ENCODE peak calls at places on chromosomes 5 and 9, in five cellular contexts. E is transverse colon, K is right lobe of liver, Z is stomach, G is heart left ventricle. A is an unnamed sample.

GRCh38 chr9:86794356-86795046 is 152.8 kb downstream of the GAS1 start:
- DNase-seq in Z (no peak), G (no peak), E (no peak), K (no peak), A (no peak)

GRCh38 chr9:10678790-10679189 is 66.0 kb upstream of the PTPRD start:
- DNase-seq in G (no peak), Z (no peak), K (no peak), E (no peak), A (no peak)

GRCh38 chr9:135154050-135154570 is 66.6 kb downstream of the OLFM1 start:
- DNase-seq in K (no peak), Z (no peak), E (no peak), G (no peak), A (no peak)

GRCh38 chr5:112978836-112979235 is 2.2 kb downstream of the DCP2 start:
- DNase-seq in Z (no peak), G (no peak), K (no peak), E (no peak), A (no peak)

GRCh38 chr5:62431735-62432617 is 19.4 kb downstream of the IPO11 start:
- DNase-seq in G (peak; percentile 36), E (peak; percentile 14), K (no peak), Z (peak; percentile 48), A (no peak)

GRCh38 chr5:66440202-66440680 is 156.0 kb upstream of the MAST4 start:
- DNase-seq in G (peak; percentile 65), Z (no peak), K (no peak), E (no peak), A (peak; percentile 12)

GRCh38 chr5:179805070-179805528 is 1.6 kb downstream of the MGAT4B start:
- DNase-seq in Z (peak; percentile 63), G (peak; percentile 31), K (peak; percentile 91), E (peak; percentile 87), A (no peak)

GRCh38 chr9:99807276-99807852 is 14.3 kb upstream of the NR4A3 start:
- DNase-seq in K (peak; percentile 63), G (peak; percentile 58), E (peak; percentile 63), Z (peak; percentile 83), A (peak; percentile 60)

GRCh38 chr5:72463499-72464052 is 43.6 kb downstream of the ZNF366 start:
- DNase-seq in K (no peak), G (no peak), Z (no peak), E (no peak), A (no peak)

GRCh38 chr5:179231309-179231708 is 114.0 kb downstream of the ADAMTS2 start:
- DNase-seq in E (no peak), G (no peak), K (peak; percentile 28), Z (no peak), A (no peak)

GRCh38 chr9:107789001-107789710 is 299.6 kb upstream of the KLF4 start:
- DNase-seq in E (peak; percentile 34), Z (no peak), G (no peak), K (no peak), A (no peak)

GRCh38 chr9:122931851-122932199 is 513 bp upstream of the ZBTB26 start:
- DNase-seq in G (no peak), Z (no peak), K (no peak), E (no peak), A (no peak)

GRCh38 chr5:150637245-150638052 is 3.0 kb upstream of the SYNPO start:
- DNase-seq in Z (peak; percentile 63), G (peak; percentile 26), E (no peak), K (no peak), A (peak; percentile 78)

GRCh38 chr9:124558777-124559470 is 51.7 kb upstream of the NR5A1 start:
- DNase-seq in K (no peak), Z (no peak), G (no peak), E (no peak), A (no peak)

GRCh38 chr5:91643796-91644195 is 260.7 kb upstream of the ARRDC3 start:
- DNase-seq in E (no peak), K (no peak), G (no peak), Z (no peak), A (no peak)

GRCh38 chr5:9523090-9523813 is 22.6 kb downstream of the SEMA5A start:
- DNase-seq in K (no peak), E (no peak), G (no peak), Z (no peak), A (no peak)

GRCh38 chr9:2299156-2299842 is 284.2 kb downstream of the SMARCA2 start:
- DNase-seq in E (peak; percentile 48), Z (peak; percentile 63), K (no peak), G (no peak), A (no peak)

GRCh38 chr9:134049236-134049635 is 18.6 kb downstream of the BRD3 start:
- DNase-seq in Z (peak; percentile 95), E (no peak), G (peak; percentile 84), K (peak; percentile 93), A (no peak)

DNA sequence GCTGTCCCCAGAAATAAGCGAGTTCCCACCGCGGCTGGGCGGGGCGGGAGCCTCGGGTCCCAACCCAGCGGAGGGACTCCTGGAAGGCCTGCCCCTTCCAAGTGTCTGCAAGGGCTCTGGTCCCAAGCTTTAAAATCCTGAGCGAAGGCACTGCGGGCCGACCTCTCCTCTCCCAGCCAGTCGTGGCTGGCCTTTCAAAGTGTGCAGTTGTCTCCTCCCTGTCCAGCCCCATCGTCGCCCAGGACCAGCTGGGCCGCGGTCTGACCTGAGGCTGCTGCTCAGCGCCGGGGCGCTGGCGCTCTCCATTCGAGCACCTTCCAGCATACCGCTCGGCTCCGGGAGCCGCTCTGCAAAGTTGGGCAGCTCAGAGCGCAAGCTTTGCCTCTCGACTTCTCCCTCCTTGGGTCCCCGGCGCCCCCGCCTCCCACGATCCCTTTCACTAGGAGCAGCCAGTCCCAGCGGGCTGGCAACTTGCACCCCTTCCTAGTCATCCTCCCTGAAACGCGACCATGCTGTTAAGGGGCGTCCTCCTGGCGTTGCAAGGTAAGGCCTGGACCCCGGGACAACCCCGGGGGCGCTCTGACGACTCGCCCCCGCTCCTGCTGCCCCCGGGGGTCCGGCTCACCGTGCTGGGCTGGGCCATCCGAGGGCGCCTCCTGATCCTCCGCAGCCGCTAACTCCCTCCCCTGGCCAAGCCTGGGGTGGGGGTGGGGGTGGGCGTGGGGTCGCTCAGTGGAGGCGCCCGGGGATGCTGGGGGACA is at the start of gene MAMDC2:
- DNase-seq in G (peak; percentile 61), K (no peak), E (peak; percentile 42), Z (peak; percentile 27), A (peak; percentile 69)
- TF ChIP-seq POLR2A in G (no peak), K (no peak), E (peak; percentile 65), Z (no peak), A (peak; percentile 49)

GRCh38 chr9:130030821-130031481 is 12.0 kb downstream of the FNBP1 start:
- DNase-seq in E (no peak), K (no peak), G (no peak), Z (no peak), A (no peak)
- TF ChIP-seq POLR2A in E (no peak), K (no peak), G (no peak), Z (no peak), A (no peak)

DNA sequence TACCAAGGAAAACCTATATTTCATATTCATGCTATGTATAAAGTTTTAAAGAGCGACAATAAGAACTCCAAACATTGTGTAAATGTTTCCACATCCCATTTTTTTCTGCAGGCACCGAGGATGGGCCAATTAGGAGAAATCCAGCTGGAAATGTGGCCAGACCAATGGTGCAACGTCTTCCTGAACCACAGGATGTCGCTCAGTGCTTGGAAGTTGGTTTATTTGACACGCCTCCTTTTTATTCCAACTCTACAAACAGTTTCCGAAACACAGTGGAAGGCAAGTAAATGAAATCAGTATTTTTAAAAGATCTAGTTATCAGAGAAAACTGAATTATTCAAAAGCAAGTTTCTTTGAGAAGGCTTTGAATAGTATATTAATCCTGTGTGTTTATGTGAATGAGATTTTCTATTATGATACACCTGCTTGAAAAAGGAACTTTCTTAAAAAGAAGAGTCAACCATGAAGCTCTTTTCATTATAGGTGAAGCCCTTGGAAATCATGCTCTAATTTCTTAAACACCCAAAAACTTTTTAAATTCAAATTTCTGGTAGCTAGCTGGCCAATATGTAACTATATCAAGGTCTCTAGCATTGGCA is 9.1 kb downstream of the TYRP1 start:
- DNase-seq in Z (no peak), K (peak; percentile 50), E (peak; percentile 16), G (peak; percentile 33), A (no peak)
- TF ChIP-seq POLR2A in Z (no peak), K (no peak), E (no peak), G (no peak), A (no peak)

GRCh38 chr5:168288349-168289245 is 2.8 kb upstream of the WWC1 start:
- DNase-seq in Z (peak; percentile 68), E (peak; percentile 83), G (no peak), K (peak; percentile 73), A (no peak)
- TF ChIP-seq POLR2A in Z (no peak), E (no peak), G (no peak), K (peak; percentile 65), A (no peak)